ENCODE peak calls at places on chromosome 13, in seven cellular contexts. W is CD8-positive, alpha-beta memory T cell; U is pancreas; L is AG08395; S is HFFc6; A is NAMALWA; B is astrocyte of the cerebellum. C is an unnamed sample.

GRCh38 chr13:90613076-90613795 is 734.3 kb upstream of the MIR17HG start:
- DNase-seq in W (no peak), A (no peak), U (no peak), S (no peak), L (no peak), B (no peak), C (no peak)

GRCh38 chr13:71672527-71672926 is 194.5 kb downstream of the DACH1 start:
- DNase-seq in U (no peak), S (no peak), A (peak), L (no peak), W (no peak), B (no peak), C (no peak)

GRCh38 chr13:24207841-24208240 is 47.3 kb downstream of the SPATA13 start:
- DNase-seq in A (no peak), S (no peak), U (no peak), B (no peak), L (no peak), W (no peak), C (no peak)

GRCh38 chr13:100673831-100674362 is 698 bp downstream of the TMTC4 start:
- DNase-seq in A (peak), U (peak), L (peak), S (peak), W (peak), B (peak), C (peak)

GRCh38 chr13:99979453-99980200 is 2.0 kb upstream of the ZIC2 start:
- DNase-seq in U (no peak), L (no peak), B (no peak), A (no peak), W (no peak), S (no peak), C (no peak)

GRCh38 chr13:31073859-31074718 is 87.6 kb downstream of the HSPH1 start:
- DNase-seq in U (no peak), L (no peak), A (peak), B (no peak), S (peak), W (no peak), C (no peak)

GRCh38 chr13:67048793-67049150 is 181.4 kb downstream of the PCDH9 start:
- DNase-seq in U (peak), S (no peak), A (no peak), B (peak), L (no peak), W (no peak), C (peak)

GRCh38 chr13:41502676-41503075 is 45.3 kb downstream of the RGCC start:
- DNase-seq in S (no peak), U (no peak), A (peak), W (no peak), B (no peak), L (no peak), C (no peak)

GRCh38 chr13:79231887-79232286 is 174.2 kb downstream of the RBM26 start:
- DNase-seq in A (no peak), S (no peak), B (no peak), U (no peak), L (no peak), W (no peak), C (no peak)

GRCh38 chr13:52128714-52129700 is at the start of gene NEK5:
- DNase-seq in L (peak), W (peak), A (no peak), S (peak), U (peak), B (peak), C (peak)

GRCh38 chr13:73496711-73497110 is 437.9 kb downstream of the KLF5 start:
- DNase-seq in W (no peak), U (no peak), B (no peak), A (no peak), L (no peak), S (no peak), C (no peak)

GRCh38 chr13:99353836-99354235 is 46.6 kb upstream of the GPR183 start:
- DNase-seq in S (peak), B (peak), W (no peak), A (no peak), U (no peak), L (no peak), C (no peak)

GRCh38 chr13:75489502-75490263 is 7.7 kb upstream of the TBC1D4 start:
- DNase-seq in L (peak), A (no peak), W (no peak), S (peak), U (no peak), B (peak), C (peak)

GRCh38 chr13:97139704-97140103 is 82.4 kb upstream of the MBNL2 start:
- DNase-seq in A (no peak), S (no peak), B (no peak), W (no peak), L (no peak), U (no peak), C (no peak)

GRCh38 chr13:94860981-94861407 is 148.6 kb upstream of the SOX21 start:
- DNase-seq in B (no peak), U (no peak), A (peak), L (peak), W (no peak), S (peak), C (no peak)

GRCh38 chr13:52800856-52801255 is 47.6 kb downstream of the PCDH8 start:
- DNase-seq in U (no peak), B (no peak), S (no peak), W (no peak), A (no peak), L (no peak), C (no peak)

GRCh38 chr13:65889368-65889767 is 1340.8 kb downstream of the PCDH9 start:
- DNase-seq in U (no peak), S (no peak), A (no peak), L (peak), W (no peak), B (no peak), C (peak)

GRCh38 chr13:37446503-37446902 is 152.1 kb downstream of the POSTN start:
- DNase-seq in A (no peak), L (peak), S (peak), B (peak), W (no peak), U (no peak), C (peak)

GRCh38 chr13:26950968-26951367 is 190.4 kb upstream of the GPR12 start:
- DNase-seq in L (no peak), A (no peak), B (no peak), W (no peak), S (no peak), U (no peak), C (no peak)

GRCh38 chr13:71149498-71150363 is 717.3 kb downstream of the DACH1 start:
- DNase-seq in L (no peak), W (no peak), A (no peak), S (no peak), B (no peak), U (peak), C (no peak)

GRCh38 chr13:93775507-93776108 is 549.0 kb downstream of the GPC6 start:
- DNase-seq in B (peak), A (no peak), L (peak), W (no peak), U (no peak), S (peak), C (no peak)

GRCh38 chr13:20840590-20840989 is 62.0 kb downstream of the XPO4 start:
- DNase-seq in W (no peak), B (no peak), S (no peak), L (no peak), A (no peak), U (no peak), C (no peak)

GRCh38 chr13:35479223-35479536 is 2.7 kb upstream of the MAB21L1 start:
- DNase-seq in L (no peak), W (no peak), B (no peak), A (no peak), U (no peak), S (no peak), C (no peak)

GRCh38 chr13:40329682-40330485 is 336.6 kb downstream of the FOXO1 start:
- DNase-seq in L (no peak), B (no peak), A (no peak), W (no peak), S (no peak), U (no peak), C (no peak)

GRCh38 chr13:113098163-113098732 is 7.3 kb upstream of the F7 start:
- DNase-seq in A (no peak), U (no peak), W (no peak), L (peak), B (no peak), S (peak), C (no peak)

GRCh38 chr13:38398810-38399493 is 49.3 kb downstream of the UFM1 start:
- DNase-seq in S (peak), A (peak), L (peak), W (no peak), U (no peak), B (no peak), C (peak)

GRCh38 chr13:21347753-21348318 is 111.3 kb downstream of the ZDHHC20 start:
- DNase-seq in S (no peak), L (no peak), A (no peak), B (no peak), U (no peak), W (no peak), C (no peak)

C was measured in NCI-H226.